ENCODE peak calls at places on chromosomes 2 and 18, in seven cellular contexts. One of them, this sample, is unnamed.

GRCh38 chr2:15941970-15942710 is 1.8 kb downstream of the MYCN start:
- DNase-seq in psoas muscle: no peak
- DNase-seq in nephron progenitor cell: peak; percentile 51
- DNase-seq in PC-3: no peak
- DNase-seq in CD4-positive, alpha-beta T cell: no peak
- DNase-seq in thoracic aorta: no peak
- DNase-seq in body of pancreas: no peak
- DNase-seq in this sample: no peak

GRCh38 chr2:207768168-207768890 is 1.4 kb downstream of the FZD5 start:
- DNase-seq in psoas muscle: peak; percentile 54
- DNase-seq in nephron progenitor cell: peak; percentile 64
- DNase-seq in PC-3: peak; percentile 59
- DNase-seq in CD4-positive, alpha-beta T cell: peak; percentile 41
- DNase-seq in thoracic aorta: no peak
- DNase-seq in body of pancreas: peak; percentile 56
- DNase-seq in this sample: peak; percentile 51

GRCh38 chr2:164906947-164907346 is 48.4 kb downstream of the SLC38A11 start:
- DNase-seq in psoas muscle: no peak
- DNase-seq in nephron progenitor cell: no peak
- DNase-seq in PC-3: no peak
- DNase-seq in CD4-positive, alpha-beta T cell: no peak
- DNase-seq in thoracic aorta: no peak
- DNase-seq in body of pancreas: no peak
- DNase-seq in this sample: no peak

GRCh38 chr2:217899231-217900009 is 103.4 kb downstream of the TNS1 start:
- DNase-seq in psoas muscle: peak; percentile 86
- DNase-seq in nephron progenitor cell: peak; percentile 78
- DNase-seq in PC-3: peak; percentile 68
- DNase-seq in CD4-positive, alpha-beta T cell: no peak
- DNase-seq in thoracic aorta: no peak
- DNase-seq in body of pancreas: peak; percentile 78
- DNase-seq in this sample: peak; percentile 86

GRCh38 chr2:189020179-189020578 is 46.0 kb downstream of the COL3A1 start:
- DNase-seq in psoas muscle: no peak
- DNase-seq in nephron progenitor cell: no peak
- DNase-seq in PC-3: no peak
- DNase-seq in CD4-positive, alpha-beta T cell: no peak
- DNase-seq in thoracic aorta: no peak
- DNase-seq in body of pancreas: no peak
- DNase-seq in this sample: peak; percentile 14

GRCh38 chr2:170176212-170176611 is 1.7 kb upstream of the MYO3B start:
- DNase-seq in psoas muscle: no peak
- DNase-seq in nephron progenitor cell: no peak
- DNase-seq in PC-3: no peak
- DNase-seq in CD4-positive, alpha-beta T cell: no peak
- DNase-seq in thoracic aorta: no peak
- DNase-seq in body of pancreas: no peak
- DNase-seq in this sample: no peak

GRCh38 chr2:229133155-229133772 is 137.8 kb downstream of the PID1 start:
- DNase-seq in psoas muscle: no peak
- DNase-seq in nephron progenitor cell: no peak
- DNase-seq in PC-3: peak; percentile 78
- DNase-seq in CD4-positive, alpha-beta T cell: no peak
- DNase-seq in thoracic aorta: no peak
- DNase-seq in body of pancreas: peak; percentile 26
- DNase-seq in this sample: peak; percentile 83

GRCh38 chr2:206442854-206443734 is at the start of gene ADAM23:
- DNase-seq in psoas muscle: peak; percentile 54
- DNase-seq in nephron progenitor cell: peak; percentile 80
- DNase-seq in PC-3: peak; percentile 12
- DNase-seq in CD4-positive, alpha-beta T cell: peak; percentile 38
- DNase-seq in thoracic aorta: no peak
- DNase-seq in body of pancreas: no peak
- DNase-seq in this sample: peak; percentile 37

GRCh38 chr18:75066936-75067335 is 142.0 kb downstream of the PTGR3 start:
- DNase-seq in psoas muscle: no peak
- DNase-seq in nephron progenitor cell: no peak
- DNase-seq in PC-3: no peak
- DNase-seq in CD4-positive, alpha-beta T cell: no peak
- DNase-seq in thoracic aorta: no peak
- DNase-seq in body of pancreas: no peak
- DNase-seq in this sample: no peak

GRCh38 chr2:73175663-73176204 is 26.6 kb upstream of the NOTO start:
- DNase-seq in psoas muscle: peak; percentile 80
- DNase-seq in nephron progenitor cell: peak; percentile 79
- DNase-seq in PC-3: peak; percentile 55
- DNase-seq in CD4-positive, alpha-beta T cell: peak; percentile 76
- DNase-seq in thoracic aorta: peak; percentile 60
- DNase-seq in body of pancreas: peak; percentile 82
- DNase-seq in this sample: peak; percentile 54

GRCh38 chr2:33241072-33241471 is 235.4 kb upstream of the RASGRP3 start:
- DNase-seq in psoas muscle: no peak
- DNase-seq in nephron progenitor cell: no peak
- DNase-seq in PC-3: no peak
- DNase-seq in CD4-positive, alpha-beta T cell: no peak
- DNase-seq in thoracic aorta: no peak
- DNase-seq in body of pancreas: no peak
- DNase-seq in this sample: no peak

GRCh38 chr2:108447947-108448677 is 894 bp upstream of the GCC2 start:
- DNase-seq in psoas muscle: no peak
- DNase-seq in nephron progenitor cell: no peak
- DNase-seq in PC-3: no peak
- DNase-seq in CD4-positive, alpha-beta T cell: no peak
- DNase-seq in thoracic aorta: no peak
- DNase-seq in body of pancreas: no peak
- DNase-seq in this sample: no peak

GRCh38 chr2:236236559-236237450 is 27.4 kb downstream of the ASB18 start:
- DNase-seq in psoas muscle: no peak
- DNase-seq in nephron progenitor cell: peak; percentile 32
- DNase-seq in PC-3: no peak
- DNase-seq in CD4-positive, alpha-beta T cell: no peak
- DNase-seq in thoracic aorta: no peak
- DNase-seq in body of pancreas: no peak
- DNase-seq in this sample: no peak
- TF ChIP-seq CTCF in psoas muscle: peak; percentile 13
- TF ChIP-seq CTCF in nephron progenitor cell: no peak
- TF ChIP-seq CTCF in PC-3: no peak
- TF ChIP-seq CTCF in CD4-positive, alpha-beta T cell: no peak
- TF ChIP-seq CTCF in thoracic aorta: no peak
- TF ChIP-seq CTCF in body of pancreas: no peak
- TF ChIP-seq CTCF in this sample: peak; percentile 13

GRCh38 chr18:31469629-31470028 is 22.1 kb downstream of the DSG3 start:
- DNase-seq in psoas muscle: no peak
- DNase-seq in nephron progenitor cell: no peak
- DNase-seq in PC-3: no peak
- DNase-seq in CD4-positive, alpha-beta T cell: no peak
- DNase-seq in thoracic aorta: no peak
- DNase-seq in body of pancreas: no peak
- DNase-seq in this sample: no peak
- TF ChIP-seq CTCF in psoas muscle: no peak
- TF ChIP-seq CTCF in nephron progenitor cell: no peak
- TF ChIP-seq CTCF in PC-3: no peak
- TF ChIP-seq CTCF in CD4-positive, alpha-beta T cell: no peak
- TF ChIP-seq CTCF in thoracic aorta: no peak
- TF ChIP-seq CTCF in body of pancreas: no peak
- TF ChIP-seq CTCF in this sample: no peak

DNA sequence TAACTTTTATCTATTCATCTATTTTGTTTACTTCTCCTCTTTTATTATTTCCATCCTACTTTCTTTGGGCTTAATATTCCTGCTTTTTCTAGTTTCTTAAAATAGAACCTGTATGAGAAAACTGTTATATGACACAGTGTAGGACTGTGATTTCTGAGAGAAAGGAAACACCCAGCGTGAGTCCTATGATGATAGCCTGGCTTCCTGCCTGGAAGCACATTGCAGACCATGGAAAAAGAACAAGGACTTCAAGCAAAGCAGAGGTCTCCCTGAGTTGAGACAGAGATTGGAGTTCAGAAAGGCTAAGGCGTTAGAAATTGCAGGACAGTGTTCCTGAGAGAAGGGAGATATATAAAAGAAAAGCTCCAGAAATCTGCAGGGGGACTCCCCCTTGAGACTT is 7.8 kb downstream of the RBM44 start:
- DNase-seq in psoas muscle: no peak
- DNase-seq in nephron progenitor cell: no peak
- DNase-seq in PC-3: no peak
- DNase-seq in CD4-positive, alpha-beta T cell: no peak
- DNase-seq in thoracic aorta: no peak
- DNase-seq in body of pancreas: no peak
- DNase-seq in this sample: peak; percentile 81
- TF ChIP-seq CTCF in psoas muscle: no peak
- TF ChIP-seq CTCF in nephron progenitor cell: no peak
- TF ChIP-seq CTCF in PC-3: no peak
- TF ChIP-seq CTCF in CD4-positive, alpha-beta T cell: no peak
- TF ChIP-seq CTCF in thoracic aorta: no peak
- TF ChIP-seq CTCF in body of pancreas: no peak
- TF ChIP-seq CTCF in this sample: no peak

GRCh38 chr2:99101697-99102096 is 39.8 kb upstream of the C2orf15 start:
- DNase-seq in psoas muscle: no peak
- DNase-seq in nephron progenitor cell: no peak
- DNase-seq in PC-3: no peak
- DNase-seq in CD4-positive, alpha-beta T cell: no peak
- DNase-seq in thoracic aorta: no peak
- DNase-seq in body of pancreas: no peak
- DNase-seq in this sample: peak; percentile 26
- TF ChIP-seq CTCF in psoas muscle: no peak
- TF ChIP-seq CTCF in nephron progenitor cell: no peak
- TF ChIP-seq CTCF in PC-3: no peak
- TF ChIP-seq CTCF in CD4-positive, alpha-beta T cell: no peak
- TF ChIP-seq CTCF in thoracic aorta: no peak
- TF ChIP-seq CTCF in body of pancreas: peak; percentile 3
- TF ChIP-seq CTCF in this sample: peak; percentile 15

GRCh38 chr2:135798275-135798705 is 38.7 kb downstream of the LCT start:
- DNase-seq in psoas muscle: no peak
- DNase-seq in nephron progenitor cell: no peak
- DNase-seq in PC-3: no peak
- DNase-seq in CD4-positive, alpha-beta T cell: no peak
- DNase-seq in thoracic aorta: no peak
- DNase-seq in body of pancreas: no peak
- DNase-seq in this sample: no peak

GRCh38 chr2:135797497-135798274 is 39.3 kb downstream of the LCT start:
- DNase-seq in psoas muscle: peak; percentile 71
- DNase-seq in nephron progenitor cell: peak; percentile 81
- DNase-seq in PC-3: peak; percentile 79
- DNase-seq in CD4-positive, alpha-beta T cell: peak; percentile 78
- DNase-seq in thoracic aorta: peak; percentile 29
- DNase-seq in body of pancreas: peak; percentile 76
- DNase-seq in this sample: peak; percentile 88

GRCh38 chr2:135800513-135801460 is 36.2 kb downstream of the LCT start:
- DNase-seq in psoas muscle: no peak
- DNase-seq in nephron progenitor cell: no peak
- DNase-seq in PC-3: no peak
- DNase-seq in CD4-positive, alpha-beta T cell: no peak
- DNase-seq in thoracic aorta: no peak
- DNase-seq in body of pancreas: no peak
- DNase-seq in this sample: no peak

GRCh38 chr2:135799738-135800137 is 37.2 kb downstream of the LCT start:
- DNase-seq in psoas muscle: no peak
- DNase-seq in nephron progenitor cell: no peak
- DNase-seq in PC-3: no peak
- DNase-seq in CD4-positive, alpha-beta T cell: no peak
- DNase-seq in thoracic aorta: no peak
- DNase-seq in body of pancreas: no peak
- DNase-seq in this sample: no peak

GRCh38 chr2:135798762-135799161 is 38.2 kb downstream of the LCT start:
- DNase-seq in psoas muscle: no peak
- DNase-seq in nephron progenitor cell: no peak
- DNase-seq in PC-3: peak; percentile 34
- DNase-seq in CD4-positive, alpha-beta T cell: no peak
- DNase-seq in thoracic aorta: no peak
- DNase-seq in body of pancreas: no peak
- DNase-seq in this sample: peak; percentile 53
- TF ChIP-seq CTCF in psoas muscle: no peak
- TF ChIP-seq CTCF in nephron progenitor cell: no peak
- TF ChIP-seq CTCF in PC-3: peak; percentile 43
- TF ChIP-seq CTCF in CD4-positive, alpha-beta T cell: no peak
- TF ChIP-seq CTCF in thoracic aorta: no peak
- TF ChIP-seq CTCF in body of pancreas: no peak
- TF ChIP-seq CTCF in this sample: peak; percentile 54

GRCh38 chr2:191533693-191534175 is 144.2 kb upstream of the NABP1 start:
- DNase-seq in psoas muscle: no peak
- DNase-seq in nephron progenitor cell: no peak
- DNase-seq in PC-3: no peak
- DNase-seq in CD4-positive, alpha-beta T cell: no peak
- DNase-seq in thoracic aorta: no peak
- DNase-seq in body of pancreas: no peak
- DNase-seq in this sample: peak; percentile 28

GRCh38 chr2:191538334-191538910 is 139.5 kb upstream of the NABP1 start:
- DNase-seq in psoas muscle: no peak
- DNase-seq in nephron progenitor cell: peak; percentile 26
- DNase-seq in PC-3: no peak
- DNase-seq in CD4-positive, alpha-beta T cell: no peak
- DNase-seq in thoracic aorta: no peak
- DNase-seq in body of pancreas: no peak
- DNase-seq in this sample: no peak

GRCh38 chr2:191540681-191541080 is 137.3 kb upstream of the NABP1 start:
- DNase-seq in psoas muscle: no peak
- DNase-seq in nephron progenitor cell: no peak
- DNase-seq in PC-3: no peak
- DNase-seq in CD4-positive, alpha-beta T cell: no peak
- DNase-seq in thoracic aorta: no peak
- DNase-seq in body of pancreas: no peak
- DNase-seq in this sample: no peak

GRCh38 chr2:191544511-191545062 is 133.3 kb upstream of the NABP1 start:
- DNase-seq in psoas muscle: no peak
- DNase-seq in nephron progenitor cell: no peak
- DNase-seq in PC-3: peak; percentile 58
- DNase-seq in CD4-positive, alpha-beta T cell: no peak
- DNase-seq in thoracic aorta: no peak
- DNase-seq in body of pancreas: no peak
- DNase-seq in this sample: no peak

GRCh38 chr2:191539068-191539467 is 138.9 kb upstream of the NABP1 start:
- DNase-seq in psoas muscle: no peak
- DNase-seq in nephron progenitor cell: peak; percentile 43
- DNase-seq in PC-3: peak; percentile 53
- DNase-seq in CD4-positive, alpha-beta T cell: no peak
- DNase-seq in thoracic aorta: no peak
- DNase-seq in body of pancreas: no peak
- DNase-seq in this sample: peak; percentile 59
- TF ChIP-seq CTCF in psoas muscle: no peak
- TF ChIP-seq CTCF in nephron progenitor cell: peak; percentile 62
- TF ChIP-seq CTCF in PC-3: peak; percentile 82
- TF ChIP-seq CTCF in CD4-positive, alpha-beta T cell: peak; percentile 46
- TF ChIP-seq CTCF in thoracic aorta: no peak
- TF ChIP-seq CTCF in body of pancreas: peak; percentile 31
- TF ChIP-seq CTCF in this sample: peak; percentile 71

GRCh38 chr2:12498286-12498685 is 218.4 kb upstream of the TRIB2 start:
- DNase-seq in psoas muscle: no peak
- DNase-seq in nephron progenitor cell: no peak
- DNase-seq in PC-3: no peak
- DNase-seq in CD4-positive, alpha-beta T cell: no peak
- DNase-seq in thoracic aorta: no peak
- DNase-seq in body of pancreas: no peak
- DNase-seq in this sample: no peak
- TF ChIP-seq CTCF in psoas muscle: no peak
- TF ChIP-seq CTCF in nephron progenitor cell: no peak
- TF ChIP-seq CTCF in PC-3: peak; percentile 26
- TF ChIP-seq CTCF in CD4-positive, alpha-beta T cell: no peak
- TF ChIP-seq CTCF in thoracic aorta: no peak
- TF ChIP-seq CTCF in body of pancreas: no peak
- TF ChIP-seq CTCF in this sample: no peak

GRCh38 chr18:48955528-48956261 is 4.9 kb upstream of the SMAD7 start:
- DNase-seq in psoas muscle: peak; percentile 81
- DNase-seq in nephron progenitor cell: no peak
- DNase-seq in PC-3: no peak
- DNase-seq in CD4-positive, alpha-beta T cell: no peak
- DNase-seq in thoracic aorta: peak; percentile 61
- DNase-seq in body of pancreas: peak; percentile 24
- DNase-seq in this sample: peak; percentile 69
- TF ChIP-seq CTCF in psoas muscle: peak; percentile 5
- TF ChIP-seq CTCF in nephron progenitor cell: no peak
- TF ChIP-seq CTCF in PC-3: no peak
- TF ChIP-seq CTCF in CD4-positive, alpha-beta T cell: no peak
- TF ChIP-seq CTCF in thoracic aorta: no peak
- TF ChIP-seq CTCF in body of pancreas: no peak
- TF ChIP-seq CTCF in this sample: peak; percentile 13

This sample was measured in choroid plexus epithelial cell.